ENCODE peak calls at places on chromosomes 7 and 10, in nine cellular contexts. H is omental fat pad, B is psoas muscle, U is SW 1271, P is ecto neural progenitor cell, J is A549, M is NCI-H1105 treated with DMSO at 0.1 percent for 48 hours, X is frontal cortex, Q is ovary. E is an unnamed sample.
A peak's percentile ranks its signal among the peaks of the same experiment; 100 is the strongest.

GRCh38 chr10:33772370-33773331 is 438.2 kb upstream of the NRP1 start:
- DNase-seq in H (no peak), B (peak; percentile 52), U (no peak), P (no peak), J (no peak), M (no peak), X (peak; percentile 28), Q (no peak), E (no peak)

GRCh38 chr7:127620406-127621233 is 2.7 kb upstream of the PAX4 start:
- DNase-seq in H (no peak), B (no peak), U (no peak), P (no peak), J (peak; percentile 33), M (no peak), X (no peak), Q (no peak), E (no peak)

GRCh38 chr7:129531721-129532120 is 29.4 kb downstream of the SMKR1 start:
- DNase-seq in H (no peak), B (no peak), U (no peak), P (no peak), J (no peak), M (no peak), X (no peak), Q (no peak), E (no peak)

GRCh38 chr10:68231916-68232315 is at the start of gene ATOH7:
- DNase-seq in H (no peak), B (no peak), U (no peak), P (no peak), J (no peak), M (no peak), X (peak; percentile 20), Q (no peak), E (no peak)

GRCh38 chr7:109639561-109639960 is 1069.9 kb downstream of the DNAJB9 start:
- DNase-seq in H (no peak), B (no peak), U (no peak), P (no peak), J (no peak), M (no peak), X (no peak), Q (no peak), E (no peak)

GRCh38 chr7:47669178-47669878 is 87.4 kb upstream of the TNS3 start:
- DNase-seq in H (no peak), B (peak; percentile 80), U (no peak), P (no peak), J (peak; percentile 61), M (no peak), X (peak; percentile 33), Q (peak; percentile 55), E (peak; percentile 92)

GRCh38 chr10:58818889-58819288 is 306.2 kb downstream of the BICC1 start:
- DNase-seq in H (no peak), B (no peak), U (no peak), P (no peak), J (peak; percentile 60), M (peak; percentile 46), X (no peak), Q (no peak), E (no peak)

GRCh38 chr10:30058111-30058510 is 1.3 kb downstream of the JCAD start:
- DNase-seq in H (no peak), B (no peak), U (no peak), P (no peak), J (no peak), M (no peak), X (no peak), Q (no peak), E (no peak)

GRCh38 chr10:116490028-116490662 is 55.6 kb upstream of the PNLIP start:
- DNase-seq in H (no peak), B (no peak), U (no peak), P (no peak), J (peak; percentile 31), M (no peak), X (peak; percentile 12), Q (no peak), E (no peak)

GRCh38 chr7:37142943-37143342 is 305.7 kb downstream of the ELMO1 start:
- DNase-seq in H (no peak), B (no peak), U (no peak), P (no peak), J (no peak), M (no peak), X (no peak), Q (no peak), E (no peak)

GRCh38 chr7:141160246-141160855 is 86.5 kb downstream of the TMEM178B start:
- DNase-seq in H (no peak), B (no peak), U (no peak), P (no peak), J (no peak), M (no peak), X (no peak), Q (no peak), E (no peak)

GRCh38 chr7:87106974-87107612 is 45.2 kb upstream of the DMTF1 start:
- DNase-seq in H (no peak), B (no peak), U (no peak), P (no peak), J (no peak), M (no peak), X (no peak), Q (no peak), E (no peak)

GRCh38 chr10:48251525-48252353 is 22.8 kb downstream of the FRMPD2 start:
- DNase-seq in H (no peak), B (no peak), U (no peak), P (peak; percentile 60), J (no peak), M (peak; percentile 80), X (no peak), Q (no peak), E (no peak)

GRCh38 chr7:11125160-11125559 is 151.5 kb downstream of the PHF14 start:
- DNase-seq in H (no peak), B (no peak), U (no peak), P (no peak), J (no peak), M (no peak), X (no peak), Q (no peak), E (no peak)